ENCODE peak calls at places on chromosomes 11 and 22, in five cellular contexts. Z is body of pancreas; O is fibroblast of pulmonary artery; C is CD8-positive, alpha-beta T cell; P is thoracic aorta. T is an unnamed sample.

GRCh38 chr22:50019316-50019715 is 6.8 kb upstream of the IL17REL start:
- DNase-seq in C (no peak), O (no peak), Z (no peak), P (no peak), T (no peak)

GRCh38 chr11:12079726-12080556 is 30.4 kb upstream of the MICAL2 start:
- DNase-seq in O (peak), C (no peak), Z (no peak), P (peak), T (peak)

GRCh38 chr22:28014141-28015055 is 95.3 kb upstream of the PITPNB start:
- DNase-seq in O (no peak), Z (no peak), P (no peak), C (no peak), T (no peak)

GRCh38 chr22:29102300-29102699 is 29.5 kb downstream of the KREMEN1 start:
- DNase-seq in C (no peak), O (no peak), P (no peak), Z (no peak), T (no peak)

GRCh38 chr11:123738374-123738773 is 3.1 kb downstream of the ZNF202 start:
- DNase-seq in P (no peak), Z (no peak), C (no peak), O (no peak), T (no peak)

GRCh38 chr11:56910046-56910753 is 78.5 kb upstream of the OR5AK2 start:
- DNase-seq in O (no peak), P (no peak), C (no peak), Z (peak), T (no peak)

GRCh38 chr11:108906826-108907225 is 242.0 kb downstream of the DDX10 start:
- DNase-seq in C (no peak), O (no peak), P (no peak), Z (no peak), T (no peak)

GRCh38 chr11:6695377-6695776 is 12.2 kb upstream of the MRPL17 start:
- DNase-seq in Z (no peak), C (no peak), P (no peak), O (peak), T (peak)

GRCh38 chr11:27934830-27935145 is 173.2 kb downstream of the KIF18A start:
- DNase-seq in P (no peak), O (peak), C (no peak), Z (no peak), T (peak)

GRCh38 chr22:50734343-50734771 is 3.6 kb upstream of the ACR start:
- DNase-seq in O (no peak), Z (no peak), P (no peak), C (no peak), T (no peak)

GRCh38 chr22:35538801-35539321 is 1.8 kb upstream of the RASD2 start:
- DNase-seq in C (no peak), Z (no peak), P (no peak), O (no peak), T (peak)

DNA sequence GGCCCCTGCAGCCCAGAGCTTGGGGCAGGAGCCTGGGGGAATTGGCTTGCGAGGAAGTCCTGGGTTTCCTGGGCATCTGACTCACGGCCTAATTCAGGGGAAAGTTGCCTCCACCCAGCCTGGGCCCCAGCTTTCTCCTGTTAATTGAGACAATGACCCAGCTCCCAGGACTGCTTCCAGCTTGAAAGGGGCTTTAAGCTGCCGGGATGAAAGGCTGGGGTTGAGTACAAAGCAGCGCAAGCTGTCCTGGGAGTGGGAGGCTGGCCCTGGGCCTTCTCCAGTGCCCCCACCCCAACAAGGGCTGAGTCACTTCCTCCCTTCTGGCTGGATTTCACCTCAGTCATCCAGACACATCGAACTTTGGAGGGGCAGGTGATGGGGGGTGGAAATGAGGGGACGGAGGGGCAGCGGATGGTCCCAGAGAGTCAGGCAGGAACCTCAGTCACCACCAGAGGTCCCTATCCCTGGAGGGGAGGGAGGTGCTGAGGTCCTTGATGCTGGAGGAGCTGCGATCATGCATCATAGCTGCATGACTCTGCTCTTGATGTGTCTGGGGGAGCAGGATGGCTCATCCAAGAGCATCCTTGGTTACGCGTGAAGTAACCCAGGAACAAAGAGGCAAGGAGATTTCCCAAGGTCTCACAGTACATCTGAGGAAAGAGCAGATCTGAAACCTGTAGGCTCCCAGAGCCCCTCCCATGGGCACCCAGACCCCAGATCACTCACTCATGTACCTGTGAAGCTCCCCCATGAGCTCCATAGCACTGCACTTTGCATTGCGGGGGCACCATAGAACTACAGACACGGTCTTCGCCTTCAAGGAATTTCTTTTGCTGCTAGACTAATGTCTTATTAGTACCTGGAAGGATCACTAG is 30.0 kb upstream of the OAF start:
- DNase-seq in Z (no peak), C (peak), P (no peak), O (peak), T (peak)
- TF ChIP-seq CTCF in Z (no peak), C (no peak), P (no peak), O (peak), T (peak)

GRCh38 chr11:118170892-118171273 is 5.6 kb downstream of the SCN2B start:
- DNase-seq in Z (no peak), P (no peak), C (no peak), O (no peak), T (no peak)
- H3K4me3 ChIP-seq in Z (no peak), P (no peak), C (no peak), O (no peak), T (no peak)

GRCh38 chr22:40651563-40652501 is 15.3 kb upstream of the MRTFA start:
- DNase-seq in C (peak), P (peak), O (peak), Z (peak), T (peak)
- TF ChIP-seq CTCF in C (no peak), P (no peak), O (peak), Z (no peak), T (no peak)

GRCh38 chr11:65786786-65787636 is at the start of gene OVOL1:
- DNase-seq in O (no peak), P (no peak), Z (peak), C (no peak), T (no peak)
- H3K4me3 ChIP-seq in O (no peak), P (peak), Z (peak), C (peak), T (no peak)

GRCh38 chr11:62646825-62647608 is 604 bp upstream of the GANAB start:
- DNase-seq in C (no peak), P (no peak), Z (no peak), O (no peak), T (no peak)

GRCh38 chr11:62647609-62648005 is 1.2 kb upstream of the GANAB start:
- DNase-seq in O (no peak), P (no peak), Z (no peak), C (no peak), T (no peak)

GRCh38 chr11:62644220-62644619 is 2.2 kb downstream of the GANAB start:
- DNase-seq in P (no peak), Z (no peak), O (no peak), C (no peak), T (no peak)

GRCh38 chr11:62645660-62645933 is 816 bp downstream of the GANAB start:
- DNase-seq in P (no peak), O (no peak), Z (no peak), C (no peak), T (no peak)

DNA sequence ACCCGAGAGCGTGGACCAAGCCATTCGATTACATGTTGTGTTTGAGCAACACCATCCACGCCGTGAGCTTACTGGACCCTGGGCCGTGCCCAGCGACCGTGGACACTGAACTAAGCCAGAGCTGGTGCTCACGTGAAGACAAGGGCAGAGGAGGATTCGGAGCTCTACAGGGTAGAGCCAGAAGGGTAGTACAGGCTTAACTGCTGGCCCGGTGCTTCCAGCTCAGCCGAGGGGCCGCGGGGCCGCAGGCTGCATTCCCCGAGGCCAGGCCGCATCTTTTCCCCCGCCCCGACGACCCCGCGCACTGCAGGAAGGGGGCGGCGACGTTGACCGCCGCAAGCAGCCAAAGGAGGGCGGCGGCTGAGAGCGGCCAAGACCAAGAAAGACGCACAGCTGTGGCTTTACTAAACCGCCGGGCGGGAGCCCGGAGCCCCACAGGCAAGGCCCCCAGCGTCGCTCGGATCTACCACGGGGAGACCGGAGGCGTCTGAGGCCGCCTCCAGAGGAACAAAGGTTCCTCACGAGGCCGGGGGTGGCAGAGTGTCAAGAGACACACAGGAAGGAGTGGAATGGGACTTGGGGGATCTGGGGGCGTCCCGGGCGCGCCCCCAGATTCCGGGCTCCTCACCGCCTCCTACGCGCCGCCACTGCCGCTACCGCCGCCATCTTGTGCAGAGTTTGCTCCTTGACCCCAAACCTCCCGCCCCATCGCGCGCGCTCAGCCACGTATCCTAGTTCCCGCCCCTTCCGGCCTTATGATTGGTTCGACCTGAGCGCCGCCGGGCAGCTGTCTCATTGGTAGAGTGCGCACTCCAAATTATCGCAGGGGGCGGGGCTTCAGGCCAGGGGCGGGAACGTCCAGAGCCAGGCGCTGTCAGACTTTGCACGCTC is at the start of gene GANAB:
- DNase-seq in P (peak), O (peak), Z (peak), C (peak), T (peak)
- TF ChIP-seq CTCF in P (no peak), O (no peak), Z (no peak), C (no peak), T (no peak)

GRCh38 chr11:128516886-128517285 is 70.5 kb downstream of the ETS1 start:
- DNase-seq in Z (no peak), O (no peak), P (no peak), C (no peak), T (no peak)
- H3K4me3 ChIP-seq in Z (no peak), O (peak), P (peak), C (peak), T (peak)

DNA sequence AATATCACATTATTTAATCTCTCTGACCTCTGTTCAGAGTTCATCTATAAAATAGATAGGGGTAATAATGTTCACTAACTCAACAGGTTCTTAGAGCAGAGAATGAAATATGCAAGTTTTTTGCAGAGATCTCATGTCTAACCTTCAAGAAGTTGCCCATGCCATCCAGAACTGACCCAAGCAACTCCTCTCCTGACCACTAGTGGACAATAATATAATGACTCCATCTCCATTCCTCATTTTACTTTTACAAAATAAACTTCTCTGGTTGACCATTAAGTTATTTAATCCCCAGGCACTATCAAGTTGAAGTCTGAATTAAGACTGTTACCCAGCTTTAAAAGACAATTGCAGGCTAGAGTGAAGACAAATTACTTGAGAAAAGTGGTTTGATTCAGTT is 382.6 kb downstream of the KCNA4 start:
- DNase-seq in C (no peak), O (peak), P (no peak), Z (no peak), T (no peak)
- TF ChIP-seq CTCF in C (no peak), O (peak), P (no peak), Z (peak), T (no peak)

GRCh38 chr11:75429902-75430691 is 2.9 kb downstream of the KLHL35 start:
- DNase-seq in P (no peak), C (peak), Z (peak), O (peak), T (peak)
- H3K4me3 ChIP-seq in P (peak), C (peak), Z (no peak), O (peak), T (peak)

GRCh38 chr11:75101424-75102128 is 4.9 kb upstream of the OR2AT4 start:
- DNase-seq in P (no peak), O (no peak), Z (no peak), C (no peak), T (no peak)

GRCh38 chr11:75100314-75100713 is 3.6 kb upstream of the OR2AT4 start:
- DNase-seq in Z (no peak), P (no peak), O (peak), C (no peak), T (peak)

GRCh38 chr11:75096456-75097172 is at the start of gene OR2AT4:
- DNase-seq in Z (no peak), P (no peak), C (no peak), O (no peak), T (no peak)

GRCh38 chr11:75099635-75100034 is 3.0 kb upstream of the OR2AT4 start:
- DNase-seq in C (no peak), P (no peak), Z (no peak), O (no peak), T (no peak)

GRCh38 chr11:75097173-75097557 is 489 bp upstream of the OR2AT4 start:
- DNase-seq in C (no peak), O (no peak), P (no peak), Z (no peak), T (no peak)
- TF ChIP-seq CTCF in C (no peak), O (no peak), P (no peak), Z (no peak), T (no peak)

DNA sequence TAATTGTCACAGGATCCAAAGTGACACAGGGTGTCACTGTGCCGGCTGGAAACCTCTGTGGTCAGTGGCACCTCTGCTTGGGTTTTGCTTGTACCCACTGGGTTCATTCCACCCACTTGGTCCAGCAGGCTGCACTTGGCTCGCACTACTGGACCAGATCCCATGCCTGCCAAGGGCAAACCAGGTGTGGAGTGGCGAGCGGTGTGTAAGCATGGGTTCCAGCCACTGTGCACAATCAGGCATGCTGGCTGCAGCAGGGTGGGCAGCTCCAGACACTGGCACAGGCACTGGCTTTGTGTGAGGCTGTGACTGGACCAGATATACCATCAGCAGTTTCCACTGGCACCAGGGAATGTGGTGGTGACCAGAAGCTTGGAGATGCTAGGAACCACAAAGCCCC is 261.4 kb downstream of the KCNA4 start:
- DNase-seq in Z (no peak), O (no peak), P (no peak), C (no peak), T (no peak)
- H3K4me3 ChIP-seq in Z (no peak), O (no peak), P (no peak), C (no peak), T (no peak)